ENCODE peak calls at places on chromosomes 6 and 20, in eight cellular contexts. A, F, H, P, U, M, W and C are unnamed samples.

GRCh38 chr20:41108531-41108930 is 28.8 kb upstream of the PLCG1 start:
- DNase-seq in F (no peak), W (no peak), P (no peak), H (no peak), A (no peak), M (no peak), U (no peak), C (no peak)

GRCh38 chr6:33988121-33989015 is 157.5 kb downstream of the GRM4 start:
- DNase-seq in F (no peak), A (no peak), U (no peak), W (no peak), P (no peak), H (no peak), M (no peak), C (no peak)

GRCh38 chr6:164108869-164109769 is 694.6 kb downstream of the QKI start:
- DNase-seq in W (no peak), A (peak), U (peak), F (no peak), P (peak), M (peak), H (no peak), C (no peak)

GRCh38 chr6:149938571-149939462 is 3.0 kb upstream of the ULBP2 start:
- DNase-seq in W (no peak), M (peak), H (no peak), A (no peak), U (no peak), P (peak), F (no peak), C (no peak)

GRCh38 chr20:8152183-8152582 is 20.1 kb downstream of the PLCB1 start:
- DNase-seq in H (peak), P (peak), M (peak), A (peak), U (no peak), W (no peak), F (peak), C (no peak)

GRCh38 chr6:85594197-85594930 is 706 bp upstream of the SNX14 start:
- DNase-seq in M (no peak), P (no peak), W (peak), F (peak), H (peak), U (no peak), A (peak), C (no peak)

GRCh38 chr6:134063966-134064445 is 11.6 kb upstream of the SLC2A12 start:
- DNase-seq in M (peak), P (peak), H (peak), W (peak), U (peak), F (peak), A (peak), C (no peak)

GRCh38 chr6:118325220-118325860 is 222.8 kb upstream of the PLN start:
- DNase-seq in P (peak), H (no peak), U (no peak), A (peak), W (no peak), F (no peak), M (peak), C (no peak)

GRCh38 chr20:17698419-17698818 is 1.3 kb upstream of the BANF2 start:
- DNase-seq in F (no peak), W (no peak), P (no peak), H (no peak), A (no peak), U (no peak), M (no peak), C (no peak)

GRCh38 chr20:1664911-1665310 is 7.3 kb upstream of the SIRPG start:
- DNase-seq in U (no peak), M (no peak), F (no peak), W (peak), A (no peak), H (no peak), P (no peak), C (no peak)

GRCh38 chr6:140366991-140367390 is 992.5 kb upstream of the CITED2 start:
- DNase-seq in W (no peak), P (peak), M (peak), U (no peak), F (peak), H (no peak), A (peak), C (no peak)

GRCh38 chr6:119067091-119067490 is 11.4 kb downstream of the FAM184A start:
- DNase-seq in P (no peak), H (no peak), U (no peak), W (no peak), F (no peak), M (no peak), A (no peak), C (no peak)

GRCh38 chr20:57580478-57581201 is 19.7 kb downstream of the PCK1 start:
- DNase-seq in M (no peak), F (no peak), P (no peak), A (no peak), H (no peak), U (no peak), W (no peak), C (no peak)

GRCh38 chr6:135910943-135911618 is 59.6 kb downstream of the PDE7B start:
- DNase-seq in P (no peak), H (no peak), M (no peak), U (no peak), W (no peak), A (no peak), F (no peak), C (no peak)

GRCh38 chr6:155306958-155307357 is 7.3 kb downstream of the TFB1M start:
- DNase-seq in H (no peak), M (no peak), F (no peak), U (no peak), A (no peak), W (no peak), P (no peak), C (no peak)